ENCODE peak calls at places on chromosome 20, in four cellular contexts. L is right cardiac atrium, E is H9, D is neuronal stem cell. C is an unnamed sample.

GRCh38 chr20:10225439-10226080 is 6.9 kb downstream of the SNAP25 start:
- DNase-seq in D (no peak), L (no peak), E (no peak), C (no peak)

GRCh38 chr20:44400671-44401051 is 45.2 kb downstream of the HNF4A start:
- DNase-seq in E (no peak), L (no peak), D (no peak), C (no peak)

GRCh38 chr20:18738055-18738454 is 75.5 kb upstream of the SCP2D1 start:
- DNase-seq in L (no peak), D (no peak), E (no peak), C (no peak)

GRCh38 chr20:47988601-47989116 is 203.4 kb upstream of the SULF2 start:
- DNase-seq in D (no peak), E (no peak), L (no peak), C (no peak)

GRCh38 chr20:13898012-13898612 is 92.3 kb downstream of the SEL1L2 start:
- DNase-seq in D (no peak), L (no peak), E (no peak), C (no peak)

GRCh38 chr20:6769953-6770831 is 2.7 kb downstream of the BMP2 start:
- DNase-seq in L (peak; percentile 52), E (peak; percentile 65), D (peak; percentile 42), C (no peak)

GRCh38 chr20:57134804-57135203 is 131.6 kb downstream of the BMP7 start:
- DNase-seq in D (no peak), E (no peak), L (no peak), C (no peak)

GRCh38 chr20:9087531-9088217 is 18.8 kb downstream of the PLCB4 start:
- DNase-seq in D (no peak), L (no peak), E (no peak), C (no peak)

GRCh38 chr20:13342469-13343242 is 121.6 kb downstream of the ISM1 start:
- DNase-seq in E (no peak), D (no peak), L (no peak), C (no peak)

GRCh38 chr20:38875170-38875993 is 50.8 kb upstream of the FAM83D start:
- DNase-seq in D (no peak), L (peak; percentile 49), E (no peak), C (no peak)

GRCh38 chr20:26295006-26295405 is 598.4 kb upstream of the ZNF337 start:
- DNase-seq in E (no peak), D (no peak), L (no peak), C (no peak)

GRCh38 chr20:54212871-54213270 is 5.0 kb downstream of the PFDN4 start:
- DNase-seq in D (no peak), L (no peak), E (no peak), C (no peak)

GRCh38 chr20:32964575-32964974 is 39.7 kb downstream of the SUN5 start:
- DNase-seq in E (no peak), L (no peak), D (no peak), C (no peak)

GRCh38 chr20:36098364-36098763 is 56.2 kb upstream of the EPB41L1 start:
- DNase-seq in D (no peak), L (no peak), E (no peak), C (no peak)

GRCh38 chr20:3209946-3210317 is 634 bp downstream of the ITPA start:
- DNase-seq in E (no peak), L (no peak), D (no peak), C (no peak)

GRCh38 chr20:10074513-10074912 is 39.7 kb downstream of the ANKEF1 start:
- DNase-seq in D (no peak), L (peak; percentile 42), E (no peak), C (peak; percentile 4)

GRCh38 chr20:52826321-52826720 is 145.8 kb upstream of the TSHZ2 start:
- DNase-seq in E (no peak), D (no peak), L (no peak), C (no peak)

GRCh38 chr20:45311589-45312211 is 3.6 kb upstream of the MATN4 start:
- DNase-seq in E (peak; percentile 91), D (no peak), L (peak; percentile 64), C (no peak)

GRCh38 chr20:31666258-31667042 is 28.7 kb downstream of the COX4I2 start:
- DNase-seq in E (no peak), D (no peak), L (no peak), C (no peak)
- H3K4me1 ChIP-seq in E (no peaks in the 10 kb centered on the region), D (peaks cover 8% of the 10 kb centered on the region), L (peaks cover 30% of the 10 kb centered on the region), C (peaks cover 90% of the 10 kb centered on the region)

DNA sequence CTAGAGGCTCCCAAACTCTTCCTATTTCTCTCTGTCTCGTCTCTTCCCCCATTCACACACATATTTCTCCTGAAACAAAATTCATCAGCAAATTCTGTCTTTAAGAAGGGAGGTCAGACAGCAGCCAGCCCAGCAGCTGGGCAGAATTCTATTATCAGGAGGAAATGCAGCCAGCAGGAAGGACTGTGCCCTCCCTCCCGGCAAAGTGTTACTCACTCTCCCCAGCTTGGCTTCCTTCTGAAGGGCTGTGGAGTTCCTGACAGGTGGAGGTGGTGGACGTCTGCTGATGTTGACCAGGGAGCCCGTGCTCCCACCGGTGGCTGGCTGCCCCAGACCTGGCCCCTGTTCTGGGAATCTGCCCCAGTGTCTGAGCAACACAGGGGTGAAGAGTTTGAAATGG is 37.3 kb downstream of the KCNB1 start:
- DNase-seq in D (no peak), L (no peak), E (no peak), C (no peak)
- H3K4me1 ChIP-seq in D (peaks cover 17% of the 10 kb centered on the region), L (peaks cover 10% of the 10 kb centered on the region), E (peaks cover 3% of the 10 kb centered on the region), C (peaks cover 45% of the 10 kb centered on the region)

DNA sequence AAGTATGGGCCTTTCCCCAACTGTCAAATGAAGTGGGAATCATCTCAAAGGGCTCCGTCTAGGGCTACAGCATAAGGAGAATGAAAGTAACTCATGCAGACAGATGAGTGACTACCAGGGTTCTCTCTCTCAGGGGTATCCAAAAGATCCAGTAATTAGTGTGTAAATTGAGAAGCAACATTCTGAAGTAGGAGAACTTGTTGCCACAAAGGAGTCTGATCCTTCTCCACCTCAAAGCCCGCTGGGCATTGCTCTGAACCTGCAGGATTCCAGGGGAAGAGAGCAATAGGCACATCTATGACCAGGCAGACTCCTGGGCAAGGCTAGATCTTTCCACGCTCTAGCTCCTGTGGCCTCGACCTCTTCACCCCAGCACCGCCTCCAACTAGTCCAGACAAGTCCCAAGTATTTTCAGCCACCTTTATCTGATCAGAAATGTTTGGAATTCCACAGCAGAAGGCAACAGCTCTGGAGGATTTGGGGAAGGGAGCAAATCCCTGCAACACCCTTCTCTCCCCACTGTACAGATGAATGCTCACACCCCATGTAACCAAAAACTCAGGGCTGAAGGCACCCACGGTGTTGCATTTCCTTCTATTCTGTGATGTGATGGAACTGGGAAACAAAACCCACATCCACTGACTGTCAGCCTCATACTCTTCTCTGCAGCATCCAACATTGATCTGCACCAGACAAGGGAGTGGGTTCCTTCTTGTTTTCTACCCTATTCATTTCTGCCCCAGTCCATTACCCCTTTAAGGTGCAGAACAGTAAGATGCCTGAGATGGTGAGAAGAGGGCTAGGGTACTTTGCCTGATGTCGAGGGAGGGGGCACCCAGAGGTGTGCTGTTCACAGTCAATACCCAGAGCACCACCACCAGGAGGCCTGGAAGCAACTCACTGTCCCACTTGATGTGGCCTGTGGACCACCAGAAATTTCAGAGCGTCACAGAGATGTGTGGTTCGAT is 41.0 kb downstream of the COX4I2 start:
- DNase-seq in L (no peak), D (no peak), E (no peak), C (no peak)
- H3K4me1 ChIP-seq in L (peaks cover 57% of the 10 kb centered on the region), D (peaks cover 22% of the 10 kb centered on the region), E (no peaks in the 10 kb centered on the region), C (peaks cover 85% of the 10 kb centered on the region)

DNA sequence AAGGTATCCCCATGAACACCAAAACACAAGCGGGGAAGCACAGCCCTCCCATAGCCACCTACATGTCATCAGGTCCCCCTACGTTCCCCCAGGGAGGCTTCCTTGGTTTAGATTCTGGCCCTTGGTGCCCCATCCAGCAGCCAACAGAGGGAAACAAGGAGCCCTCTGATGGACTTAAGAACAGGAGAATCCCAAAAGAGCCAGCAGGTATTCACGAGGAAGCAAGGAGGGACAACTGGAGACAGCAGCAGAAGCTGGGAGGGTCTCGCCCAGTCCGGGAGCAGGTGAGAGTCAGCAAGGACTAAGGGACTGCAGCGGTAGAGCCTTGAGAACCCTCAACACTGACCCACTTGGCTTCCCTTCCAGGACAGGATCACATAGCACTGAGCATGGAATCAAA is 58.4 kb upstream of the TOP1 start:
- DNase-seq in E (peak; percentile 69), D (no peak), L (no peak), C (no peak)
- H3K4me1 ChIP-seq in E (no peaks in the 10 kb centered on the region), D (no peaks in the 10 kb centered on the region), L (no peaks in the 10 kb centered on the region), C (no peaks in the 10 kb centered on the region)

DNA sequence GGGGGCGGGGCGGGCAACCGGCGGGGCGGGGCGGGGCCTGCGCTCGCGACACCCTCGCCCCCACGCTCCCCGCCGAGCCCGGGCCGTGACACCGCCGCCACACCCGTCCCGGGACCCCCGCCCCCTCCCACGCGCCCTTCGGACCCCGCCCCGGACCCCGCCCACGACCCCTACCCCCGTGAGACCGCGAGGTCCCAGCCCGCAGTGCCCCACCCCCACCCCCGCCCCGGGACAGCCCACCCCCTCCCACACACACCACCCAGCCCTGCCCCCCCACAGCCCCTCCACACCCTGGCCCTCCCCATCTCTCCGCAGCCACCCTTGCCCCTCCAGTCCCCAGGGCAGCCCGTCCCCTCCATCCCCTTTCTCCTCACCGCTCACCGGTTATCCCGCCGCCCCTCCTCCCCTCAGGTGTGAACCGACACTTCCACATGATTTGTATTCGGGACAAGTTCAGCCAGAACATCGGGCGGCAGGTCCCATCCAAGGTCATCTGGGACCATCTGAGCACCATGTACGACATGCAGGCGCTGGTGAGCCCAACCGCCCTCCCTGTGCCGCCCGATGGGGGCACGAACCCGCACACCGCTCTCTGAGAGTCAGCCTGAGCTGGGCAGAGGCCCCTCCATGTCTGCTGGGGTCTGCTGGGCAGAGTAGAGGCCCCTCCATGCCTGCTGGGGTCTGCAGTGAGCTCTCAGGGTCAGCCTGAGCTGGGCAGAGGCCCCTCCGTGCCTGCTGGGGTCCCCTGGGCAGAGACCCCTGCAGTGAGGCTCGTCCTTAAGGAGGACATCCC is 622 bp downstream of the MRGBP start:
- DNase-seq in E (no peak), L (no peak), D (no peak), C (no peak)
- H3K4me1 ChIP-seq in E (no peaks in the 10 kb centered on the region), L (peaks cover 6% of the 10 kb centered on the region), D (peaks cover 10% of the 10 kb centered on the region), C (peaks cover 23% of the 10 kb centered on the region)

DNA sequence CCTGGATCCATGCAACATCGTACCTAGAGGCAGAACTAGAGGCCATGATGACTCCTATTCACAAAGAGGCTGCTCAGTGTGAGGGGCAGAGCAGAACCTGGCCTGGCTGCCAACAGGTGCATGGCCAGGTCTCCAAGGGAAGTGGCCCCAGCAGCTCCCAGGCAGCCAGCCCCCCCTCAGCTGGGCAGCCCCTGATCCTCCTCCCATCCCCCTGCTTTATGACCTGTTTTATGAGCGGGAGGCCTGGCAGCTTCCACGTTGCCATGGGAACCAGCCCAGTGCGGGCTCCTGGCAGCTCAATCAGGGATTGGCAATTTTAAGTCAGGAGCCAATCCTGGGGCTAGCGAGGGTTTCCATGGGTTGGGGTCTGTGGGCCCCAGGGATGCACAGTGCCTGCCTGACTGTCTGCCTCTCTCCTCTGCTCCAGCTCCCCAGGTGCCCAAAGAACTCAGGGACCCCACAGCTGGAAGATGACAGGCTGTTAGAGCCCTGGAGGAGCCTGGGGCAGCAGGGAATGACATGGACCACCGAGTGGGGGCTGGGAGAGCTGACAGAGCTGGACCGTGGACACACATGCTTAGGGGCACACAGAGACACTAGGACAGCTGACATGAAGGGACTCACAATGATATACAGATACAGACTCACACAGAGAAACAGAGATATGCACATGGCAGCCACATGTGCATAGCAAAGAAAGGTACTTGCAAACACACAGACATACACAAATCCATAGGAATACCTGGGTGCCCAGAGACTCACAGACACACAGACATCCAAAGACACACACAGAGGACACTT is 56.5 kb upstream of the SIRPA start:
- DNase-seq in D (no peak), L (no peak), E (no peak), C (no peak)
- H3K4me1 ChIP-seq in D (peaks cover 14% of the 10 kb centered on the region), L (peaks cover 2% of the 10 kb centered on the region), E (no peaks in the 10 kb centered on the region), C (peaks cover 28% of the 10 kb centered on the region)

GRCh38 chr20:49259799-49260198 is 18.1 kb downstream of the ZNFX1 start:
- DNase-seq in E (no peak), D (no peak), L (no peak), C (no peak)
- H3K4me1 ChIP-seq in E (no peaks in the 10 kb centered on the region), D (no peaks in the 10 kb centered on the region), L (no peaks in the 10 kb centered on the region), C (no peaks in the 10 kb centered on the region)

GRCh38 chr20:1375515-1375914 is 17.3 kb downstream of the FKBP1A start:
- DNase-seq in L (no peak), E (no peak), D (no peak), C (no peak)
- H3K4me1 ChIP-seq in L (peaks cover 33% of the 10 kb centered on the region), E (peaks cover 6% of the 10 kb centered on the region), D (peaks cover 16% of the 10 kb centered on the region), C (peaks cover 40% of the 10 kb centered on the region)